ENCODE peak calls at places on chromosome 2, in four cellular contexts. B is epithelial cell of esophagus, J is spleen, E is right cardiac atrium. A is an unnamed sample.

GRCh38 chr2:158457826-158458616 is 1.3 kb downstream of the PKP4 start:
- DNase-seq in B (peak), J (no peak), E (peak), A (no peak)

GRCh38 chr2:84991404-84992151 is 20.6 kb downstream of the KCMF1 start:
- DNase-seq in B (peak), J (no peak), E (no peak), A (no peak)

GRCh38 chr2:240869956-240870875 is 1.6 kb downstream of the AGXT start:
- DNase-seq in B (no peak), J (peak), E (peak), A (no peak)

GRCh38 chr2:74472945-74473258 is 422 bp upstream of the MRPL53 start:
- DNase-seq in B (no peak), J (no peak), E (no peak), A (no peak)

GRCh38 chr2:232325324-232326273 is 53.0 kb upstream of the ALPP start:
- DNase-seq in B (peak), J (peak), E (peak), A (no peak)

GRCh38 chr2:12764075-12764722 is 47.5 kb downstream of the TRIB2 start:
- DNase-seq in B (peak), J (no peak), E (no peak), A (no peak)

GRCh38 chr2:152330235-152330866 is 4.6 kb upstream of the FMNL2 start:
- DNase-seq in B (peak), J (no peak), E (no peak), A (no peak)

GRCh38 chr2:170770304-170771048 is at the start of gene ERICH2:
- DNase-seq in B (peak), J (peak), E (peak), A (peak)

GRCh38 chr2:46311651-46312223 is 14.5 kb downstream of the EPAS1 start:
- DNase-seq in B (no peak), J (no peak), E (no peak), A (no peak)

GRCh38 chr2:204260162-204260877 is 285.0 kb upstream of the PARD3B start:
- DNase-seq in B (peak), J (no peak), E (peak), A (peak)

GRCh38 chr2:37582911-37583310 is 88.5 kb downstream of the CDC42EP3 start:
- DNase-seq in B (no peak), J (no peak), E (no peak), A (no peak)

GRCh38 chr2:224412064-224412921 is 10.4 kb upstream of the FAM124B start:
- DNase-seq in B (peak), J (no peak), E (no peak), A (no peak)

GRCh38 chr2:105598853-105599252 is 145.9 kb upstream of the NCK2 start:
- DNase-seq in B (no peak), J (no peak), E (no peak), A (no peak)

GRCh38 chr2:207202645-207203044 is 36.9 kb upstream of the KLF7 start:
- DNase-seq in B (peak), J (no peak), E (no peak), A (no peak)

GRCh38 chr2:98157557-98157956 is 70.6 kb downstream of the VWA3B start:
- DNase-seq in B (no peak), J (no peak), E (no peak), A (no peak)

GRCh38 chr2:27442282-27442980 is at the start of gene KRTCAP3:
- DNase-seq in B (peak), J (peak), E (peak), A (no peak)

GRCh38 chr2:143948710-143949109 is 571.2 kb downstream of the ZEB2 start:
- DNase-seq in B (peak), J (no peak), E (no peak), A (no peak)
- H3K4me3 ChIP-seq in B (no peak), J (no peak), E (no peak), A (no peak)

GRCh38 chr2:160246356-160246755 is 46.3 kb upstream of the ITGB6 start:
- DNase-seq in B (peak), J (no peak), E (no peak), A (no peak)

GRCh38 chr2:160247295-160247694 is 47.2 kb upstream of the ITGB6 start:
- DNase-seq in B (no peak), J (no peak), E (no peak), A (no peak)

GRCh38 chr2:160241251-160242137 is 41.4 kb upstream of the ITGB6 start:
- DNase-seq in B (peak), J (no peak), E (no peak), A (no peak)

GRCh38 chr2:160242863-160243552 is 42.9 kb upstream of the ITGB6 start:
- DNase-seq in B (peak), J (no peak), E (no peak), A (no peak)

GRCh38 chr2:160245614-160246156 is 45.6 kb upstream of the ITGB6 start:
- DNase-seq in B (no peak), J (no peak), E (no peak), A (no peak)
- H3K4me3 ChIP-seq in B (no peak), J (no peak), E (no peak), A (no peak)

GRCh38 chr2:239520811-239521517 is 120.1 kb upstream of the HDAC4 start:
- DNase-seq in B (no peak), J (peak), E (peak), A (no peak)
- H3K4me3 ChIP-seq in B (no peak), J (no peak), E (no peak), A (no peak)

DNA sequence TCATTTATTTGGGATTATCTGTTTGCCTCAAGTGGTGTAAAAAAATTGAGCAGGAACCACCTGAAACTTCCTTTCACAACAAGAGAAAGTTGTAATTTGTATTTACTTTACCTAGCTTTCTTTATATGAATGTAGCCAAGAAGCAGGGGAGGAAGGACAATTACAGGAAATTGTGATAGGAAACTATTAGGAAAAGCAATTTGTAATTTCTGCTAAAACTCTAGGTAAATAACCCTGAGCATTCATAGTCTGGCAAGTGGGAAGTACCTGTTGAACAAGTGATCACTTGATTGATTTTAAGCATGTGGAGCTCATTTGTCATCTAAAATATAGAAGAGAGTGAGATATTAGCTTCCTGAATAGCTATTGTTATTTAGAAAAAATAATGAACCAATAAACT is 5.0 kb downstream of the TFPI start:
- DNase-seq in B (no peak), J (no peak), E (no peak), A (no peak)
- H3K4me3 ChIP-seq in B (no peak), J (no peak), E (no peak), A (no peak)

A was measured in Jurkat, Clone E6-1.